ENCODE peak calls at places on chromosomes 5 and 9, in six cellular contexts. P is GM18507; W is colonic mucosa; T is M059J; D is activated naive CD4-positive, alpha-beta T cell; C is breast epithelium. Z is an unnamed sample.

GRCh38 chr5:54732108-54732507 is 214.5 kb downstream of the SNX18 start:
- DNase-seq in P (no peak), W (no peak), T (no peak), D (no peak), C (no peak), Z (no peak)

GRCh38 chr5:172696171-172696849 is 55.2 kb downstream of the NEURL1B start:
- DNase-seq in P (no peak), W (no peak), T (no peak), D (no peak), C (no peak), Z (no peak)

GRCh38 chr9:93591706-93592388 is 15.5 kb downstream of the PHF2 start:
- DNase-seq in P (no peak), W (no peak), T (no peak), D (no peak), C (peak; percentile 7), Z (no peak)

GRCh38 chr5:170552486-170553122 is 48.8 kb downstream of the KCNIP1 start:
- DNase-seq in P (no peak), W (peak; percentile 47), T (peak; percentile 90), D (no peak), C (peak; percentile 36), Z (no peak)

GRCh38 chr9:72428329-72428728 is 63.3 kb upstream of the ZFAND5 start:
- DNase-seq in P (no peak), W (no peak), T (peak; percentile 59), D (no peak), C (no peak), Z (no peak)

GRCh38 chr9:22229069-22229468 is 217.6 kb upstream of the DMRTA1 start:
- DNase-seq in P (no peak), W (no peak), T (no peak), D (no peak), C (no peak), Z (no peak)

GRCh38 chr5:173187054-173187743 is 42.9 kb downstream of the BNIP1 start:
- DNase-seq in P (no peak), W (no peak), T (no peak), D (no peak), C (no peak), Z (no peak)

GRCh38 chr5:3262451-3262850 is 333.2 kb upstream of the IRX1 start:
- DNase-seq in P (no peak), W (no peak), T (no peak), D (no peak), C (no peak), Z (no peak)

GRCh38 chr9:3741729-3742128 is 215.9 kb upstream of the RFX3 start:
- DNase-seq in P (no peak), W (no peak), T (no peak), D (no peak), C (no peak), Z (no peak)

GRCh38 chr9:13378171-13378570 is 98.7 kb upstream of the MPDZ start:
- DNase-seq in P (no peak), W (no peak), T (no peak), D (no peak), C (no peak), Z (no peak)

GRCh38 chr5:21613971-21614488 is 1239.1 kb downstream of the CDH12 start:
- DNase-seq in P (no peak), W (no peak), T (peak; percentile 13), D (no peak), C (no peak), Z (no peak)

Z was measured in thoracic aorta.